ENCODE peak calls at places on chromosome 10, in eight cellular contexts. K, Q, A, S, Z, X, R and J are unnamed samples.

GRCh38 chr10:43253461-43254198 is 13.2 kb downstream of the RASGEF1A start:
- DNase-seq in K (no peak), R (peak), X (no peak), A (peak), S (no peak), Z (no peak), Q (peak), J (peak)

GRCh38 chr10:69716711-69717560 is 84.8 kb upstream of the COL13A1 start:
- DNase-seq in R (no peak), A (peak), X (peak), K (no peak), S (peak), Z (no peak), Q (no peak), J (peak)

GRCh38 chr10:126663880-126664279 is 6.6 kb downstream of the C10orf90 start:
- DNase-seq in S (no peak), X (no peak), Q (no peak), Z (no peak), K (no peak), A (no peak), R (no peak), J (no peak)

GRCh38 chr10:69757553-69758309 is 44.0 kb upstream of the COL13A1 start:
- DNase-seq in S (peak), R (no peak), Q (no peak), Z (peak), X (no peak), K (peak), A (peak), J (no peak)

GRCh38 chr10:132477066-132477397 is 60.6 kb upstream of the INPP5A start:
- DNase-seq in X (no peak), K (no peak), S (no peak), A (no peak), Z (no peak), Q (no peak), R (no peak), J (no peak)

GRCh38 chr10:34539533-34540315 is 275.4 kb downstream of the PARD3 start:
- DNase-seq in Z (no peak), X (no peak), A (no peak), K (no peak), R (no peak), S (no peak), Q (no peak), J (no peak)

GRCh38 chr10:109894516-109894915 is 28.8 kb downstream of the XPNPEP1 start:
- DNase-seq in X (no peak), Q (no peak), S (no peak), Z (peak), A (peak), R (no peak), K (peak), J (no peak)

GRCh38 chr10:93752761-93753160 is 5.0 kb upstream of the LGI1 start:
- DNase-seq in Q (no peak), K (peak), X (no peak), R (no peak), A (no peak), Z (no peak), S (no peak), J (no peak)

GRCh38 chr10:60820093-60820769 is 42.0 kb downstream of the CDK1 start:
- DNase-seq in S (peak), X (no peak), Q (no peak), R (no peak), A (no peak), K (peak), Z (no peak), J (no peak)

GRCh38 chr10:35933940-35934636 is 292.0 kb upstream of the FZD8 start:
- DNase-seq in R (no peak), A (no peak), S (no peak), X (no peak), K (no peak), Q (no peak), Z (no peak), J (no peak)

GRCh38 chr10:129755075-129756020 is 208.7 kb downstream of the EBF3 start:
- DNase-seq in A (peak), K (no peak), R (peak), Q (peak), Z (peak), X (no peak), S (no peak), J (peak)

GRCh38 chr10:11870461-11870780 is 47.3 kb downstream of the PROSER2 start:
- DNase-seq in A (no peak), S (no peak), X (no peak), K (no peak), Z (peak), R (no peak), Q (peak), J (no peak)

GRCh38 chr10:31479752-31480151 is 160.7 kb downstream of the ZEB1 start:
- DNase-seq in X (no peak), R (no peak), A (no peak), Q (no peak), S (no peak), K (peak), Z (no peak), J (no peak)

GRCh38 chr10:44990302-44990655 is 10.4 kb upstream of the ZNF22 start:
- DNase-seq in K (no peak), Q (no peak), A (no peak), Z (peak), R (no peak), S (peak), X (peak), J (no peak)

GRCh38 chr10:111113238-111113960 is 36.6 kb downstream of the ADRA2A start:
- DNase-seq in A (no peak), X (no peak), Q (no peak), K (no peak), S (no peak), R (no peak), Z (no peak), J (peak)

GRCh38 chr10:98391578-98391991 is 23.4 kb downstream of the PYROXD2 start:
- DNase-seq in X (no peak), A (no peak), S (no peak), R (no peak), K (no peak), Q (no peak), Z (peak), J (no peak)

GRCh38 chr10:90418869-90419652 is 438.8 kb downstream of the HTR7 start:
- DNase-seq in R (no peak), X (no peak), K (peak), A (no peak), Q (no peak), Z (no peak), S (no peak), J (no peak)

GRCh38 chr10:70679498-70679897 is 7.2 kb downstream of the ADAMTS14 start:
- DNase-seq in Z (no peak), A (no peak), Q (no peak), R (no peak), K (no peak), S (no peak), X (no peak), J (peak)

GRCh38 chr10:132308588-132309451 is 1.1 kb upstream of the STK32C start:
- DNase-seq in R (no peak), A (no peak), K (no peak), Z (no peak), X (no peak), S (no peak), Q (peak), J (peak)

GRCh38 chr10:116298586-116298985 is 25.6 kb upstream of the GFRA1 start:
- DNase-seq in Z (no peak), Q (no peak), X (no peak), K (no peak), A (no peak), S (no peak), R (no peak), J (no peak)

GRCh38 chr10:11113156-11113555 is 95.5 kb downstream of the CELF2 start:
- DNase-seq in R (no peak), X (no peak), Z (no peak), Q (no peak), K (no peak), A (no peak), S (no peak), J (no peak)

GRCh38 chr10:17915181-17915580 is 36.5 kb upstream of the SLC39A12 start:
- DNase-seq in A (no peak), S (no peak), R (no peak), Q (no peak), X (no peak), Z (no peak), K (no peak), J (no peak)
- TF ChIP-seq POLR2AphosphoS5 in A (no peak), S (no peak), R (no peak), Q (no peak), X (no peak), Z (peak), K (no peak), J (no peak)

GRCh38 chr10:72068901-72069446 is 19.4 kb downstream of the SPOCK2 start:
- DNase-seq in Q (peak), X (no peak), K (no peak), A (no peak), Z (no peak), R (no peak), S (no peak), J (no peak)

GRCh38 chr10:72068126-72068765 is 20.1 kb downstream of the SPOCK2 start:
- DNase-seq in A (no peak), Z (no peak), Q (no peak), S (no peak), X (no peak), K (no peak), R (no peak), J (no peak)

GRCh38 chr10:72072046-72072445 is 16.3 kb downstream of the SPOCK2 start:
- DNase-seq in Z (no peak), A (no peak), K (no peak), X (no peak), R (no peak), Q (peak), S (no peak), J (no peak)

GRCh38 chr10:72067463-72068125 is 20.8 kb downstream of the SPOCK2 start:
- DNase-seq in S (no peak), A (peak), X (no peak), Q (peak), Z (no peak), K (no peak), R (no peak), J (no peak)

GRCh38 chr10:72069751-72070501 is 18.4 kb downstream of the SPOCK2 start:
- DNase-seq in K (no peak), X (no peak), S (peak), R (no peak), A (no peak), Q (peak), Z (no peak), J (no peak)
- TF ChIP-seq CTCF in K (no peak), X (peak), S (peak), R (no peak), A (no peak), Q (no peak), Z (no peak), J (no peak)

DNA sequence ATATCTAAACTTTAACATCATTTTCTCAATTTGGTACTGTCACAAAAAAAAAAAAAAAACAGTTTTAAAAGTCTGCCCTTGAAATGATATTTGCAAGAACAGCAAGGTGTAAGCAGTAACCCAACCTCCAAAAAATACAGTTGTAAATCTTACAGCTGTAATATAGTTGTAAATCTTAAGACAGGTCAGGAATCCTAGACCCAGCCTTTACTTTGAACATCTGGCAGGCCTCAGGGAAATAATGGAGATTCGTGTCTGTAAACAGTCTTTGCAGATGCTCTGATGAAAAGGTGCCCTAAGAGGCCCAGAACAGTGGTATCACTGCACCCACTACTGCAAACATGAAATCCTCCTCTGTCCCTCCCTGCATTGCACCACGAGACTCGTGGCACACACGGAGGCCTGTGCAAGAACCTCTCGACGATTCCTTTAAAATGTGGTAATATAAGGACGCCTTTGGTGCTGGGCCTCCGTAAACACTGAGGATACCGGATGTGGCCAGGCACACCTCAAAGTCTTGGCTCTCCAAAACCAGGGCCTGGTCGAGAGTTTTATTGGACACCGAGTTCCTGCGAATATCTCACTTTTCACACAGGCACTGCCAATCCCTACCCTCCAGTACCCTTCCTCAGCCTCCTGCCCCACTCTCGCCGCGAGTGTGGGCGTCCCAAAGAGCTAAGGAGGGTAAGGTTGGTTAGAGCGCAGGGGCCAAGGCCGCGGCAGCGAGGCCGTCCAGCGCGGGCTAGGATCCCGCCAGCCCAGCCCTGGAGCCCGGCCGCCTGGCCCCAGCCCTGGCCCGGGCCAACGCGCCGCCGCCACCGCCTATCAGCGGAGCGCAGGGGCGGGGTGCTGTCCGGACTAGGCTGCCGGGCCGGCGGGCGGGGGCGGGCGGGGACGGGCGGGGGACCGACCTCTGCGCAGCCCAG is 475 bp upstream of the REEP3 start:
- DNase-seq in Z (peak), S (peak), R (no peak), Q (no peak), K (peak), X (no peak), A (peak), J (no peak)
- TF ChIP-seq POLR2A in Z (no peak), S (peak), R (no peak), Q (no peak), K (no peak), X (peak), A (no peak), J (no peak)

GRCh38 chr10:15349133-15349532 is 22.0 kb downstream of the FAM171A1 start:
- DNase-seq in Q (no peak), K (no peak), Z (no peak), A (no peak), S (no peak), R (no peak), X (no peak), J (no peak)
- TF ChIP-seq POLR2AphosphoS5 in Q (no peak), K (no peak), Z (no peak), A (no peak), S (no peak), R (no peak), X (no peak), J (no peak)

GRCh38 chr10:5584895-5585516 is 60.2 kb downstream of the CALML3 start:
- DNase-seq in A (no peak), R (no peak), Z (peak), X (peak), K (no peak), S (no peak), Q (peak), J (no peak)
- TF ChIP-seq CTCF in A (no peak), R (no peak), Z (no peak), X (no peak), K (no peak), S (no peak), Q (no peak), J (no peak)

DNA sequence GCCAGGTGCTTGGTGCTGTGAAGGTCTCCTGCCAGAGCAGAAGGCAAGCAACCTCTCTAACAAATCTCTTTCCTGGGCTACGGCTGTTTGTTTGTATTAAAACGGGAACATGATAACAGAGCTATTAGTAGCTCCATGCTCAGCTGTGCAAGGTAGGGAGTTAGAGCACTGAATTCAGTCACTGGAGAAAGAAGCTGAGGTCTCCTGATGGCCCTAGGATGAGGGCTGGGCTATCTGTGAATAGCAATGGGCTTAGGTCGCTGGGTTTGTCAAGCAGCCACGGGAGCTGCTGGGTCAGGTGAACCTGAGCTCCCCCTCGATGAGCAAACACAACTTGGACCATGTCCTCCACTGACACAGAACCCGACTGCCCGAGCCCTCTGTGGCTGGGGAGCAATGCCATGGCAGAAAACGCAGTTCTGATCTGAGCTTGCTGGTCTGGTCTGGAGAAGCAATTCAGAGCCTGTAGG is 24.4 kb downstream of the TACC2 start:
- DNase-seq in R (no peak), S (no peak), Z (no peak), X (no peak), K (no peak), A (peak), Q (no peak), J (no peak)
- TF ChIP-seq POLR2A in R (no peak), S (no peak), Z (no peak), X (no peak), K (no peak), A (no peak), Q (no peak), J (no peak)

GRCh38 chr10:79242620-79243152 is 104.6 kb upstream of the PPIF start:
- DNase-seq in Z (peak), A (peak), K (peak), S (no peak), X (no peak), R (no peak), Q (peak), J (no peak)

GRCh38 chr10:79244068-79244442 is 103.2 kb upstream of the PPIF start:
- DNase-seq in A (no peak), Z (no peak), S (no peak), R (no peak), Q (no peak), X (no peak), K (peak), J (no peak)

GRCh38 chr10:79244841-79245504 is 102.3 kb upstream of the PPIF start:
- DNase-seq in K (no peak), X (no peak), R (no peak), Q (peak), S (no peak), Z (no peak), A (no peak), J (no peak)

GRCh38 chr10:79241990-79242619 is 105.2 kb upstream of the PPIF start:
- DNase-seq in Z (peak), K (peak), R (no peak), X (no peak), S (no peak), A (peak), Q (peak), J (peak)

GRCh38 chr10:79243211-79244067 is 103.8 kb upstream of the PPIF start:
- DNase-seq in K (peak), Q (peak), X (no peak), Z (peak), R (no peak), A (peak), S (no peak), J (no peak)
- TF ChIP-seq POLR2AphosphoS5 in K (peak), Q (peak), X (no peak), Z (peak), R (peak), A (no peak), S (no peak), J (no peak)

GRCh38 chr10:118971187-118971586 is 58.3 kb upstream of the NANOS1 start:
- DNase-seq in Z (no peak), A (no peak), Q (no peak), K (no peak), S (no peak), X (no peak), R (no peak), J (no peak)
- TF ChIP-seq CTCF in Z (no peak), A (no peak), Q (no peak), K (no peak), S (peak), X (no peak), R (no peak), J (no peak)

GRCh38 chr10:20313665-20314064 is 497.4 kb downstream of the PLXDC2 start:
- DNase-seq in Z (no peak), X (no peak), K (no peak), R (peak), S (no peak), Q (no peak), A (no peak), J (no peak)

DNA sequence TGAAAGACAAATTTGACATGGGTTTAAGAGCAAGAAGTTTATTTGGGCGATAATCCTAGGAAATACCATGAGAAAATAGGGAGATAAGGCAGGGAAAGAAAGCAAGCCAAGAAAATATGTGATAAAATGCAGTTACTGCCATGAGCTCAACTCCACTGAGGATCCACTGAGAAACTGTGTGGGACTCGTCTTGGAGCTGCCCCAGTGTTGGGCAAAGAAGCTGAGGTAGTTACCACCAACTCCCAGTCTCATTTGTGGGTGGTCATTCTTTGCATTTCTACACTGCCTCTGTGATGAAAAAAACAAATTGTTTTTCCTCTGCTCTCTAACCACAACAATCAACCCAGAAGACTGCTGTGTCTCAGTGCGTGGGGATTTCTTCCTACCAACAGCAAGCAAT is 498.2 kb downstream of the PLXDC2 start:
- DNase-seq in K (no peak), A (no peak), S (no peak), Z (no peak), R (peak), X (no peak), Q (no peak), J (no peak)
- TF ChIP-seq POLR2A in K (no peak), A (no peak), S (no peak), Z (no peak), R (no peak), X (no peak), Q (no peak), J (no peak)

GRCh38 chr10:19416164-19416563 is 367.6 kb downstream of the MALRD1 start:
- DNase-seq in R (no peak), K (no peak), X (no peak), Z (no peak), Q (no peak), S (no peak), A (no peak), J (no peak)

GRCh38 chr10:19412531-19412930 is 363.9 kb downstream of the MALRD1 start:
- DNase-seq in R (no peak), Z (no peak), S (no peak), K (no peak), X (no peak), A (no peak), Q (no peak), J (no peak)

GRCh38 chr10:19408924-19409323 is 360.3 kb downstream of the MALRD1 start:
- DNase-seq in Q (no peak), Z (no peak), K (no peak), X (no peak), A (no peak), S (no peak), R (no peak), J (no peak)

DNA sequence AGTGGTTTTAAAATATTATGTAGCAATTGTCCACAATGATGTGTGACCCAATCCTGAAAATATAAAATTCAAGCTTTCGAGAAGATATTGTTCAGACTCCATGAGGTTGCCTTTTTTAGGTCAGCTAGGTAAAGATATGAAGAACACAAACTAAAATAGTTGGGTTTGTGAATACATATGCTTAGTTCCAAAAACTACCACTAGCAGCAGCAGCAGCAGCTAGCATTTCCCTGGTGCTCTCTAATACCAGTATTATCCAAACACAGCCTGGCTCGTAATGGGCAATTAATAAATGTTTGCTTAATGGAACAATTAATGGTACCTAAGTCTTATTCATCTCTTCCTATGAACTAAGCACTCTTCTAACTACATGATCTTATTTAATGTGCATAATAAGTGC is 362.5 kb downstream of the MALRD1 start:
- DNase-seq in R (no peak), K (no peak), Z (no peak), S (no peak), A (no peak), Q (no peak), X (no peak), J (no peak)
- TF ChIP-seq POLR2AphosphoS5 in R (no peak), K (no peak), Z (no peak), S (no peak), A (no peak), Q (no peak), X (no peak), J (no peak)